ENCODE peak calls at places on chromosomes 7 and 10, in six cellular contexts. U, W, E, T, A and I are unnamed samples.
A peak's percentile ranks its signal among the peaks of the same experiment; 100 is the strongest.

GRCh38 chr7:6579446-6579845 is 2.2 kb downstream of the ZDHHC4 start:
- DNase-seq in U (peak; percentile 34), W (no peak), E (peak; percentile 54), T (no peak), A (no peak), I (no peak)

GRCh38 chr10:84415539-84416244 is 87.3 kb downstream of the CCSER2 start:
- DNase-seq in U (peak; percentile 4), W (no peak), E (no peak), T (no peak), A (no peak), I (no peak)

GRCh38 chr10:120735773-120736371 is 115.3 kb upstream of the WDR11 start:
- DNase-seq in U (peak; percentile 50), W (no peak), E (peak; percentile 53), T (peak; percentile 26), A (no peak), I (no peak)

GRCh38 chr10:123038782-123039631 is 30.2 kb downstream of the ACADSB start:
- DNase-seq in U (no peak), W (no peak), E (no peak), T (no peak), A (no peak), I (no peak)

GRCh38 chr10:110491346-110491745 is 6.4 kb upstream of the DUSP5 start:
- DNase-seq in U (peak; percentile 72), W (no peak), E (peak; percentile 53), T (no peak), A (no peak), I (no peak)

GRCh38 chr7:22202141-22202540 is 154.8 kb downstream of the RAPGEF5 start:
- DNase-seq in U (no peak), W (no peak), E (no peak), T (no peak), A (no peak), I (no peak)

GRCh38 chr7:35647171-35647574 is 47.8 kb downstream of the HERPUD2 start:
- DNase-seq in U (no peak), W (no peak), E (no peak), T (no peak), A (no peak), I (no peak)

GRCh38 chr7:129790136-129790535 is 162.6 kb downstream of the UBE2H start:
- DNase-seq in U (peak; percentile 56), W (no peak), E (peak; percentile 79), T (no peak), A (no peak), I (no peak)

GRCh38 chr10:104090597-104090996 is 4.9 kb upstream of the COL17A1 start:
- DNase-seq in U (no peak), W (no peak), E (no peak), T (no peak), A (no peak), I (no peak)

GRCh38 chr10:28569506-28570159 is 36.7 kb downstream of the WAC start:
- DNase-seq in U (peak; percentile 9), W (no peak), E (peak; percentile 63), T (no peak), A (no peak), I (no peak)

GRCh38 chr7:142519077-142519789 is 230.0 kb upstream of the PRSS1 start:
- DNase-seq in U (no peak), W (no peak), E (peak; percentile 29), T (no peak), A (no peak), I (no peak)

GRCh38 chr7:155971180-155971770 is 159.0 kb upstream of the SHH start:
- DNase-seq in U (no peak), W (no peak), E (no peak), T (no peak), A (no peak), I (no peak)

GRCh38 chr7:47342646-47343045 is 239.3 kb downstream of the TNS3 start:
- DNase-seq in U (no peak), W (no peak), E (peak; percentile 18), T (no peak), A (no peak), I (no peak)

DNA sequence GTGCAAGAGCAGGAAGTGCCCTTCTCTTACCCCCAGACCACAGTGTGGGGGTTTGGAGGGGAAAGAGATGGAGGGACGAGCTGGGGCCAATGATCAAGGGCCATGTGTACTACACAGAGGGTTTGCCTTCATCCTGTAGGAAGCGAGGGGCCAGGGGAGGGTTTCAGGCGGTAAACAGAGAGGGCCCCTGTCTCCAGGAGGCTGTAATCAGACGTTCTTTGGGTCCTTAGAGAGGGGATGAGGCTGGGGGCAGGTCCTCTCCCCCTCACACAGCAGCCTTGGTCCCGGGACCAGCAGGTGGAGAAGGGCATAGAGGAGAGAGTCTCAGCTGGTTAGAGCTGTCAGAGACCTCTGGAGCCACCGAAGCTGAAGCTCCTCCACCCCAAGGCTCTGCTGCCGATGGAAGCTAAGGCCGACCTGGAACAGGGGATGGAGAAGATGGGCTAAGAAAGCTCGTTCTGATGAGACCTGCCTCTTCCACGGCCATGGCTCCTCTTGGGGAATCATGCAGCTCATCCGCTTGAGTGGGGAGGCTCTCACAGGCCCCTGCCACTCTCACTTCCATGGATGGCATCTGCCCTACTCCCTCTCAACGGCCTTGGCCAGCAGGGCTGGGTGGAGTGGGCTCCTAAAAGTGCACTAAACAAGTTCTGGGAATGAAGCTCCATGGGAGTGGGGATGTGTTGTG is 3.5 kb downstream of the LOXL4 start:
- DNase-seq in U (no peak), W (no peak), E (no peak), T (no peak), A (no peak), I (peak; percentile 26)
- H3K4me1 ChIP-seq in U (peaks cover 31% of the 10 kb centered on the region), W (peaks cover 66% of the 10 kb centered on the region), E (peaks cover 22% of the 10 kb centered on the region), T (peaks cover 62% of the 10 kb centered on the region), A (peaks cover 4% of the 10 kb centered on the region), I (peaks cover 28% of the 10 kb centered on the region)

GRCh38 chr7:100496509-100496908 is 12.8 kb downstream of the NYAP1 start:
- DNase-seq in U (no peak), W (no peak), E (no peak), T (no peak), A (no peak), I (no peak)
- H3K4me1 ChIP-seq in U (no peaks in the 10 kb centered on the region), W (peaks cover 20% of the 10 kb centered on the region), E (no peaks in the 10 kb centered on the region), T (no peaks in the 10 kb centered on the region), A (no peaks in the 10 kb centered on the region), I (no peaks in the 10 kb centered on the region)

GRCh38 chr10:80486785-80487421 is 32.8 kb downstream of the TSPAN14 start:
- DNase-seq in U (no peak), W (no peak), E (no peak), T (no peak), A (no peak), I (no peak)

GRCh38 chr10:80487422-80487785 is 33.3 kb downstream of the TSPAN14 start:
- DNase-seq in U (no peak), W (no peak), E (no peak), T (no peak), A (no peak), I (no peak)

GRCh38 chr10:80489371-80490112 is 35.4 kb downstream of the TSPAN14 start:
- DNase-seq in U (no peak), W (no peak), E (no peak), T (no peak), A (no peak), I (no peak)

GRCh38 chr10:80487791-80488538 is 33.9 kb downstream of the TSPAN14 start:
- DNase-seq in U (no peak), W (no peak), E (no peak), T (no peak), A (peak; percentile 72), I (no peak)

DNA sequence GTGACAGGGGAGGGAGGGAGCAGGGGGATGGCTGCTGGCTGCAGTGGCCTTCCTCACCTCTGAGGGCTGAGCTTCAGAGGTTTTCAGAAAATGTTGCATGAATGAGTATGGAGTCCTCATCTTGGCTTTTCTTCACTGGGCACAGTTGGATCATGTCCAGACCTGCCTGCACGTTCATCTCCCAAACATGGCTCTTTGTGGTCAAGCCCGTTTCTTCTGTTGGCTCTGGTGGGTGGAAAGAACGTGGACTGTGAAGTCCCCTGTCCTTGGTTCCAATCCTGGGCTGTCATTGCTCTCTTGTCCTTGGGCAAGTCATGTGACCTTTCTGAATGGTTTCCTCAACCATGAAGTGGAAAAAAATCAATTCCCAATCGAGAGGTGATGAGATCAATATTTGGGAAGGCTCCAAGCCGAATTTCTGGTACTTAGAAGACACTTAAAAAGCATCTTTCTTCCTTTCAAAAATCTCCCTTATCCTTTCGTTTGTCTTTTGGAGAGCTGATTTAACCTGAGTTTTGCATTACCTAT is 34.5 kb downstream of the TSPAN14 start:
- DNase-seq in U (no peak), W (no peak), E (no peak), T (no peak), A (no peak), I (no peak)
- H3K4me1 ChIP-seq in U (no peaks in the 10 kb centered on the region), W (peaks cover 98% of the 10 kb centered on the region), E (peaks cover 14% of the 10 kb centered on the region), T (peaks cover 51% of the 10 kb centered on the region), A (peaks cover 96% of the 10 kb centered on the region), I (peaks cover 44% of the 10 kb centered on the region)

GRCh38 chr10:44786451-44786850 is 124.7 kb upstream of the TMEM72 start:
- DNase-seq in U (no peak), W (no peak), E (peak; percentile 63), T (no peak), A (no peak), I (no peak)
- H3K4me1 ChIP-seq in U (no peaks in the 10 kb centered on the region), W (no peaks in the 10 kb centered on the region), E (peaks cover 4% of the 10 kb centered on the region), T (no peaks in the 10 kb centered on the region), A (no peaks in the 10 kb centered on the region), I (no peaks in the 10 kb centered on the region)

DNA sequence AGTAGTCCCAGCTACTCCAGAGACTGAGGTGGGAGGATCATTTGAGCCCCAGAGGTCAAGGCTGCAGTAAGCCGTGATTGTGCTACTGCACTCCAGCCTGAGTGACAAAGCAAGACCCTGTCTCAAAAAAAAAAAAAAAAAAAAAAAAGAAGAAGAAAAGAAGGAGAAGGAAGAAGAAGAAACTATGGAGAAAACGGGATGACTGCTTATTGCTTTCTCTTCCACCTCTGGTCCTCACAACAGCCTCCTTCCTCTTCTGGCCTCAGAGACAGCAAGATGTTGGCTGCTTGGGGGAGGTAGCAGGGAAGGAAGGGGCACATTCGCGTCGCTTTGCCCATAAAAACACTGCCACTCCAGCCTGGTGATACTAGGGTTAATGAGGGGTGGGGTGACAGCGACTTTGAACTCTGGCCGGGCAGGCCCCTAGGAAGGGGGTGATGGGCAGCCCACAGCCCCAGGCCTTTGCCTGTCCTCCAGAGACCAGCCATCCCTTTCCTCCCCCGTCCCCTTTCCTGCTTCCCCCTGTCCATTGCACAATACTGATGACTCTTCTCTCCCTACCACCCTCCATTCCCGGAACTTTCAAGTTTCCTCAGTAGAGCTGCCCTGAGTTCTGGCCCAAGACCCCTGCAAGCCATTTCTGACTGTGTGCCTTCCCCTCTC is 2.0 kb upstream of the CUEDC2 start:
- DNase-seq in U (no peak), W (no peak), E (peak; percentile 80), T (no peak), A (no peak), I (no peak)
- H3K4me1 ChIP-seq in U (peaks cover 5% of the 10 kb centered on the region), W (peaks cover 46% of the 10 kb centered on the region), E (peaks cover 20% of the 10 kb centered on the region), T (peaks cover 26% of the 10 kb centered on the region), A (peaks cover 50% of the 10 kb centered on the region), I (peaks cover 7% of the 10 kb centered on the region)

DNA sequence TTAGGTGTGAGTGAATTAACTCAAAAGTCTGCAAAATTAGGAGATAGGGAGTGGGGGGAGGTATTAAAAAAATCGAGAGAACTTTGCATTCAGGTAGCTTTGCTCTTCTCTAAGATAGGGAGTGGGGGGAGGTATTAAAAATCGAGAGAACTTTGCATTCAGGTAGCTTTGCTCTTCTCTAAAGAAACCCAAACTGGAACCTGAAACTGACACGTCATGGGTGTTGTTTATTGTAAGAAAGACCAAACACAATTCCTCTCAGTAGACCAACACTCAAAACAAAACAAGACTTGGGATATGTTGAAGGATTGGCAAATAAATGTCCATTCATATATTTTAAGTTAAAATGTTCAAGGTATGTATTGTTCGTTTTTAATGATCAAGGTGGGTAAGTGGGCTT is 87.9 kb downstream of the KIAA1549 start:
- DNase-seq in U (no peak), W (no peak), E (no peak), T (no peak), A (no peak), I (no peak)
- H3K4me1 ChIP-seq in U (peaks cover 89% of the 10 kb centered on the region), W (peaks cover 20% of the 10 kb centered on the region), E (peaks cover 35% of the 10 kb centered on the region), T (peaks cover 10% of the 10 kb centered on the region), A (no peaks in the 10 kb centered on the region), I (peaks cover 33% of the 10 kb centered on the region)

GRCh38 chr7:128005759-128006159 is 25.5 kb downstream of the LRRC4 start:
- DNase-seq in U (no peak), W (no peak), E (no peak), T (no peak), A (no peak), I (no peak)
- H3K4me1 ChIP-seq in U (no peaks in the 10 kb centered on the region), W (peaks cover 53% of the 10 kb centered on the region), E (no peaks in the 10 kb centered on the region), T (no peaks in the 10 kb centered on the region), A (peaks cover 6% of the 10 kb centered on the region), I (no peaks in the 10 kb centered on the region)